ENCODE peak calls at places on chromosome 6, in four cellular contexts. V is body of pancreas, F is mucosa of descending colon, T is tibial artery. K is an unnamed sample.

GRCh38 chr6:87378947-87379346 is 28.8 kb upstream of the CFAP206 start:
- DNase-seq in V (no peak), F (no peak), T (no peak), K (no peak)

GRCh38 chr6:77638129-77638830 is 14.6 kb upstream of the MEI4 start:
- DNase-seq in V (no peak), F (no peak), T (no peak), K (no peak)

GRCh38 chr6:159107451-159108260 is 61.5 kb upstream of the FNDC1 start:
- DNase-seq in V (no peak), F (peak; percentile 45), T (no peak), K (peak; percentile 50)

GRCh38 chr6:36656441-36656840 is 22.1 kb upstream of the CDKN1A start:
- DNase-seq in V (no peak), F (no peak), T (no peak), K (no peak)

GRCh38 chr6:4345543-4345942 is 210.2 kb upstream of the ECI2 start:
- DNase-seq in V (no peak), F (no peak), T (no peak), K (no peak)

GRCh38 chr6:81727876-81728517 is 24.5 kb downstream of the TENT5A start:
- DNase-seq in V (peak; percentile 58), F (no peak), T (no peak), K (no peak)

GRCh38 chr6:16773376-16773775 is 12.1 kb upstream of the ATXN1 start:
- DNase-seq in V (no peak), F (no peak), T (no peak), K (no peak)

GRCh38 chr6:7317538-7317937 is 4.5 kb upstream of the SSR1 start:
- DNase-seq in V (no peak), F (no peak), T (no peak), K (no peak)

GRCh38 chr6:4225207-4225872 is 90.0 kb upstream of the ECI2 start:
- DNase-seq in V (no peak), F (no peak), T (no peak), K (no peak)

DNA sequence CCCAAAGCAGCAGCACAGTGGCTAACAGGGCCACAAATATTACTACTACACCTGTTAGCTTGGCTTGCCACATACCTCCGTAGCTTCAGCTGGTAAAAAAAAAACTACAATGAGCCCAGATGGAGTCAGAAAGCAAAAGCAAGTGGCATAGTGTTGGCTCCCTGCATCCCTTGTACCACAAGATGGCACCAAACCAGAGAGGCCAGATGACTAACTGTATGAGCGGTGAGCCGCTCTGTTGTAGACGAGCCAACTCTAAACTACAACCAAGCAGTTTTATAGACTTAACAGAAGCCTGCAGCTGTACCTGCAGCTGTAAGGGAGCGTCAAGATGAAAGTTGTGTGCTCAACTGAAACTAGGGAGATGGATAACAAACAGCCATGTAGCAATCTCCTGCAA is 84.5 kb upstream of the MCHR2 start:
- DNase-seq in V (peak; percentile 16), F (no peak), T (no peak), K (no peak)
- TF ChIP-seq CTCF in V (no peak), F (no peak), T (no peak), K (no peak)

GRCh38 chr6:155177369-155177961 is 86.3 kb upstream of the CLDN20 start:
- DNase-seq in V (peak; percentile 26), F (no peak), T (no peak), K (no peak)
- TF ChIP-seq CTCF in V (no peak), F (peak; percentile 53), T (peak; percentile 60), K (no peak)

GRCh38 chr6:41721396-41721795 is 14.0 kb downstream of the TFEB start:
- DNase-seq in V (no peak), F (no peak), T (no peak), K (no peak)

GRCh38 chr6:41720783-41721182 is 14.6 kb downstream of the TFEB start:
- DNase-seq in V (no peak), F (no peak), T (no peak), K (no peak)

GRCh38 chr6:41723936-41724637 is 11.3 kb downstream of the TFEB start:
- DNase-seq in V (no peak), F (peak; percentile 25), T (no peak), K (no peak)

GRCh38 chr6:41724638-41725501 is 10.5 kb downstream of the TFEB start:
- DNase-seq in V (no peak), F (peak; percentile 17), T (no peak), K (no peak)

GRCh38 chr6:41723178-41723935 is 12.1 kb downstream of the TFEB start:
- DNase-seq in V (peak; percentile 55), F (peak; percentile 60), T (peak; percentile 80), K (peak; percentile 76)
- TF ChIP-seq CTCF in V (no peak), F (no peak), T (peak; percentile 13), K (no peak)

GRCh38 chr6:8494730-8495129 is 59.4 kb upstream of the SLC35B3 start:
- DNase-seq in V (no peak), F (no peak), T (no peak), K (no peak)

GRCh38 chr6:8499540-8499939 is 64.2 kb upstream of the SLC35B3 start:
- DNase-seq in V (no peak), F (no peak), T (no peak), K (no peak)
- TF ChIP-seq CTCF in V (no peak), F (peak; percentile 7), T (no peak), K (no peak)

DNA sequence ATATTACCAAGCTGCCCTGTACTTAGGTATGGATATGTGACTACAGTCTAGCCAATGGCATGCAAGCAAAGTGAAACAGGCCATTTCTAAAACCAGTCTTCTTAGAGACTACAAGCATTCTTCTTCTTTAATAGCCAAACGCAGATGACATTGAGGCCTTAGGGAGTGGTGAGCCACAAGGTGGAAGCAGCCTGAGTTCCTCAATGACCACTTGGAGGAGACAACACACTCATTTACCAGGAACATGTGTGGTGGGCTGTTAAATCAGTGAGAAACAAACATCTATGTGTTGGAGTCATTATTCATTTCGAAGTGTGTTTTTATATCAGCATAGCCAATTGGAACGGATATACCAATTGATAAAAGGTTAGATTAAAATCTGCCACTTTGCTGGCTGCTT is 122.0 kb downstream of the GFRAL start:
- DNase-seq in V (no peak), F (no peak), T (no peak), K (no peak)
- TF ChIP-seq CTCF in V (no peak), F (no peak), T (no peak), K (no peak)

GRCh38 chr6:21747441-21747840 is 153.9 kb downstream of the SOX4 start:
- DNase-seq in V (no peak), F (no peak), T (no peak), K (no peak)

GRCh38 chr6:21744321-21744720 is 150.8 kb downstream of the SOX4 start:
- DNase-seq in V (no peak), F (no peak), T (no peak), K (no peak)

GRCh38 chr6:21742238-21742660 is 148.7 kb downstream of the SOX4 start:
- DNase-seq in V (no peak), F (no peak), T (no peak), K (no peak)

GRCh38 chr6:21748343-21749063 is 155.0 kb downstream of the SOX4 start:
- DNase-seq in V (no peak), F (no peak), T (no peak), K (no peak)

GRCh38 chr6:21745543-21746337 is 152.2 kb downstream of the SOX4 start:
- DNase-seq in V (no peak), F (no peak), T (no peak), K (no peak)
- TF ChIP-seq CTCF in V (no peak), F (no peak), T (no peak), K (no peak)

GRCh38 chr6:27495386-27496135 is 22.7 kb upstream of the ZNF184 start:
- DNase-seq in V (peak; percentile 38), F (no peak), T (peak; percentile 49), K (no peak)
- TF ChIP-seq CTCF in V (no peak), F (no peak), T (no peak), K (no peak)

DNA sequence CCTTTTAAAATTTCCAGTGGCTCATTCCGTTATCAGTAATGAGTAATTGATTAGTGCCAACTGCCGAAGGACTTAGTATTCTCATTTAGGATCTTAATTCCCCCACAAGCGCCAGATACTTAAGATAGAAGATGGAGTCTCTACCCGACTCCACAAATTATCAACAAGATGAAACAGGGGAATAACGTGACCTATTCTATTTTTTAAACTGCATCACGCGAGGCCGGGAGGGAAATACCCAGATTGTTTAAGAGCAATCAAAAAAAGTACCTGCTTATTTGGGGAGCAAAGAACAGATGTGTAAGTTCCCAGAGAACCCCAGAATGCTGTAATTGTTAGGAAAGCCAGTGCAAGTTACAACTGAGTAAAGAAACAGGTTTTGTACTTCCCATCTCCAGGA is 1.1 kb upstream of the MAP3K5 start:
- DNase-seq in V (no peak), F (no peak), T (no peak), K (no peak)
- TF ChIP-seq CTCF in V (no peak), F (no peak), T (no peak), K (no peak)

K was measured in activated B cell treated with CpG ODN at 0.5 μM for 24 hours.